ENCODE peak calls at places on chromosomes 16 and 17, in five cellular contexts. X is fibroblast of lung, M is IMR-90, K is HCT116, T is keratinocyte. Z is an unnamed sample.

GRCh38 chr17:54239291-54239690 is 416.6 kb downstream of the KIF2B start:
- DNase-seq in X (no peak), M (no peak), K (no peak), T (no peak), Z (no peak)

GRCh38 chr16:24853830-24854229 is 8.1 kb downstream of the SLC5A11 start:
- DNase-seq in X (peak; percentile 49), M (peak; percentile 66), K (no peak), T (no peak), Z (no peak)

GRCh38 chr16:72896719-72897118 is 151.2 kb downstream of the ZFHX3 start:
- DNase-seq in X (no peak), M (no peak), K (no peak), T (no peak), Z (no peak)

GRCh38 chr17:17811381-17812210 is 25.2 kb downstream of the SREBF1 start:
- DNase-seq in X (no peak), M (no peak), K (no peak), T (no peak), Z (no peak)

GRCh38 chr16:77548766-77549165 is 113.9 kb upstream of the ADAMTS18 start:
- DNase-seq in X (no peak), M (peak; percentile 5), K (no peak), T (no peak), Z (no peak)

GRCh38 chr17:83193336-83194188 is 114.2 kb downstream of the METRNL start:
- DNase-seq in X (peak; percentile 56), M (no peak), K (no peak), T (no peak), Z (peak; percentile 21)

GRCh38 chr16:30053376-30054015 is 12.1 kb upstream of the ALDOA start:
- DNase-seq in X (peak; percentile 62), M (peak; percentile 57), K (no peak), T (no peak), Z (no peak)

GRCh38 chr16:30004811-30005242 is 6.0 kb downstream of the DOC2A start:
- DNase-seq in X (no peak), M (no peak), K (no peak), T (no peak), Z (no peak)

GRCh38 chr16:61813339-61813738 is 222.9 kb downstream of the CDH8 start:
- DNase-seq in X (no peak), M (no peak), K (no peak), T (no peak), Z (no peak)

GRCh38 chr17:20256144-20256543 is 211.2 kb downstream of the LGALS9B start:
- DNase-seq in X (no peak), M (no peak), K (no peak), T (no peak), Z (no peak)

GRCh38 chr16:27310576-27311448 is 3.0 kb upstream of the IL4R start:
- DNase-seq in X (no peak), M (no peak), K (no peak), T (no peak), Z (no peak)

GRCh38 chr16:85716680-85717038 is 27.9 kb upstream of the GINS2 start:
- DNase-seq in X (no peak), M (no peak), K (no peak), T (no peak), Z (no peak)

GRCh38 chr16:31409433-31409832 is 16.3 kb downstream of the ITGAD start:
- DNase-seq in X (peak; percentile 35), M (peak; percentile 66), K (peak; percentile 19), T (no peak), Z (no peak)

GRCh38 chr17:83189013-83189672 is 109.7 kb downstream of the METRNL start:
- DNase-seq in X (no peak), M (no peak), K (no peak), T (no peak), Z (peak; percentile 1)

GRCh38 chr16:57383276-57384247 is 11.3 kb downstream of the CX3CL1 start:
- DNase-seq in X (peak; percentile 77), M (peak; percentile 36), K (no peak), T (no peak), Z (no peak)

GRCh38 chr17:40518401-40519088 is 17.1 kb upstream of the TNS4 start:
- DNase-seq in X (peak; percentile 70), M (no peak), K (peak; percentile 71), T (no peak), Z (peak; percentile 43)

GRCh38 chr17:35315283-35315682 is 58.1 kb downstream of the SLFN11 start:
- DNase-seq in X (peak; percentile 90), M (peak; percentile 85), K (no peak), T (peak; percentile 36), Z (no peak)

GRCh38 chr17:21098934-21099687 is 27.7 kb upstream of the DHRS7B start:
- DNase-seq in X (peak; percentile 70), M (peak; percentile 62), K (peak; percentile 90), T (no peak), Z (peak; percentile 87)

GRCh38 chr16:74700206-74701040 is at the start of gene MLKL:
- DNase-seq in X (peak; percentile 54), M (peak; percentile 26), K (peak; percentile 31), T (no peak), Z (peak; percentile 60)

GRCh38 chr17:27491713-27492190 is 35.5 kb downstream of the KSR1 start:
- DNase-seq in X (no peak), M (no peak), K (no peak), T (no peak), Z (no peak)
- H3K27ac ChIP-seq in X (no peak overlapping the region), M (no peak overlapping the region), K (no peak overlapping the region), T (no peak overlapping the region), Z (no peak overlapping the region)

GRCh38 chr17:1485748-1486376 is 6.6 kb downstream of the MYO1C start:
- DNase-seq in X (peak; percentile 65), M (peak; percentile 60), K (no peak), T (no peak), Z (peak; percentile 51)
- H2AFZ ChIP-seq in X (no peak overlapping the region), M (peak overlapping the region; percentile 82), K (no peak overlapping the region), T (peak overlapping the region; percentile 26), Z (peak overlapping the region; percentile 60)

GRCh38 chr17:29664743-29665479 is 42.2 kb upstream of the CORO6 start:
- DNase-seq in X (peak; percentile 91), M (peak; percentile 73), K (peak; percentile 60), T (peak; percentile 54), Z (no peak)

GRCh38 chr17:29661220-29661619 is 38.5 kb upstream of the CORO6 start:
- DNase-seq in X (no peak), M (no peak), K (no peak), T (no peak), Z (no peak)

GRCh38 chr17:29665480-29665807 is 42.7 kb upstream of the CORO6 start:
- DNase-seq in X (no peak), M (no peak), K (no peak), T (no peak), Z (no peak)

GRCh38 chr17:29659155-29659554 is 36.4 kb upstream of the CORO6 start:
- DNase-seq in X (peak; percentile 65), M (no peak), K (no peak), T (no peak), Z (no peak)

DNA sequence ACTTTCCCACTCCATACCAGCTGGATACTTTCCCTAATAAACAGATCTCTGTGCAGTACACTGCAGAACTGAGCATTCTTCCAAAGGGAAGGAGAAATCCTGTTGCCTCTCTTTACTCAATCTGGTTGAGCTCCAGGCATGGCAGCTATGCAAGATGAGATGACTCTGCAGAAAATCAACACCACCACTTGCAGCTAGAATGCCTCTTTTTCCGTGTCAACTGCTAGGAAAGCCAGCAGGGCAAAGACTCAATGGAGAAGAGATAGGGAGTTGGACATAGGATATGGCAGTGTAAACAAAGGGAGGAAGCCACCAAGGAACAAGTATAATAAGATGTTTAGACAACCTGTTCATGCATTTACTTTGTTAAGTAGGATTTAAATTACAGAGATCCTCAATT is 40.4 kb upstream of the CORO6 start:
- DNase-seq in X (peak; percentile 55), M (peak; percentile 55), K (no peak), T (no peak), Z (no peak)
- H3K27ac ChIP-seq in X (no peak overlapping the region), M (peak overlapping the region; percentile 25), K (no peak overlapping the region), T (no peak overlapping the region), Z (no peak overlapping the region)

GRCh38 chr17:72971513-72971880 is 121.0 kb downstream of the SLC39A11 start:
- DNase-seq in X (no peak), M (no peak), K (no peak), T (no peak), Z (no peak)
- H2AFZ ChIP-seq in X (no peak overlapping the region), M (no peak overlapping the region), K (no peak overlapping the region), T (no peak overlapping the region), Z (no peak overlapping the region)

GRCh38 chr17:67413399-67413798 is 36.3 kb downstream of the PITPNC1 start:
- DNase-seq in X (no peak), M (no peak), K (no peak), T (peak; percentile 85), Z (no peak)
- H3K27ac ChIP-seq in X (no peak overlapping the region), M (no peak overlapping the region), K (no peak overlapping the region), T (peak overlapping the region; percentile 70), Z (no peak overlapping the region)

DNA sequence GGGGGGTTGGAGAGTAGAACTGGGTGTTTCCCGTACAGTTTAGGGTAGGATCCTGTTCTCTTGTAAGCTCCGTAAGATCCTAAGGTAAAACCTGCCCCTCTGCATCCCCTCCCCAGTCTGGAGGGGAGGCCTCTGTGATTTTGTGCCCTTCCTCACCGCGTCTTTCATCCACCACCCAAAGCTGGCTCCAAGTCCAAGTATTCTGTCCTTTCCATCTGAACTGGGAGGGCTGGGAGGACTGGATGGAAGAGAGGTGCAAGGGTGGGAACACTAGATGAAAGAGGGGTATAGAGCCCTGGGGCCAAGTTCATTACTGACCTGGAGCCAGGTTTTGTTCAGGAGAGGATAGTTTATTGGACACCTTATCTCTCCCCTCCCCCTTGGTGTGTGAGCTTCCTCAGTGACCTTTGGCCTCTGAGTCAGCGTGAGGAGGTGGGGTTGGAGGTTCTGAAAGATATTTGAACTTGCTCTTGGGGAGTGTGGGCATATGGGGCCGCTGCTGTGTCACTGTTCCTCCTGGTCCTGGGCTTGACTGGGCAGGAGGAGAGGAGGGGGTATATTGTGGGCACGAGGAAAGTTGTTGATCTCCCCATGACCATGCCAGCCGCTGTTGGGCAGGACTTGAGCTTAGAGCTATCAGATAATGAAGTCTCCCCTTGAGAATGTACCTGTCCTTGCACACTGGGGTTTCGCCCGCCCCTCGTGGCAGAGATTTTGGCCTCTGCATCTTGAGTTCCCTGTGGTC is 1.6 kb downstream of the LASP1 start:
- DNase-seq in X (peak; percentile 71), M (peak; percentile 80), K (no peak), T (no peak), Z (peak; percentile 62)
- H2AFZ ChIP-seq in X (no peak overlapping the region), M (peak overlapping the region; percentile 55), K (no peak overlapping the region), T (no peak overlapping the region), Z (no peak overlapping the region)

DNA sequence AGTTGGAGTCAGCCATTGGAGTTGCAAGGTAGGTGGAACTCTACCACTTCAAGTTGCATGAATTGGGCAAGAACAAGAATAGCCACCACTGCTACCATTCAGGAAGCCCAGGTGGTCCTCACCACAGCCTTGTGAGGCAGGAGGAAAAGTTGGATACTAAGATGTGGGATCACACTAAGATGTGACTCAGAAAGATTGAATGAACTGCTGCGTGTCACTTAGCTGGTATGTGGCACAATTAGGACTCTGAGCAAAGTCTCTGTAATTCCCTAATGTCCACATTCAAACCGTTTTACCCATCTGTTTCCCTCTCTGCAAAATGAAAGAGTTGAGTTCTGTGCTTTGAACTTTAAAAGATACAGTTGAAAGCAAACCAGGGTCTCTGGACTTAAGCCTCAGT is 44.7 kb upstream of the HS3ST3A1 start:
- DNase-seq in X (peak; percentile 47), M (peak; percentile 28), K (no peak), T (no peak), Z (no peak)
- H3K27ac ChIP-seq in X (no peak overlapping the region), M (no peak overlapping the region), K (no peak overlapping the region), T (no peak overlapping the region), Z (no peak overlapping the region)

DNA sequence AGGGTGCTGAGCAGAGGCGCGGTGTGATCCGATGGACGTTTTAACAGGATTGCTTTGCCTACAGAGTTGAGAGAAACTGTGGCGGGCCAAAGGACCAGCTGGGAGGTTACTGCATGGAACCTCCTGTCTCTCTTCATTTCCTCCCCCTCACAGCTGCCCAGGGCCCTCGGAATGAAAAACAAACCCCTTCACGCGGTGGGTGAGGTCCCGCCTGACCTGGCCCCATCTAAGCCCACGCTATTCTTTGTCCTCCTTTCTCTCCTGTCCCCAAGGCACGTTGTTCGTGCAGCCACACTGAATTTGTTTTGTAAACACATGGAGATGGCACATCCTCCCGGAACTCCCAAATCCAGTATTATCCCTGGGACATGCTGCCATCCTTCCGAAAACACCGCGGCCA is 302.2 kb downstream of the ABCC12 start:
- DNase-seq in X (no peak), M (no peak), K (no peak), T (no peak), Z (no peak)
- H2AFZ ChIP-seq in X (no peak overlapping the region), M (no peak overlapping the region), K (no peak overlapping the region), T (no peak overlapping the region), Z (no peak overlapping the region)

Z was measured in DND-41.